ENCODE peak calls at places on chromosomes 4 and X, in seven cellular contexts. One of them, this sample, is unnamed.

GRCh38 chr4:43136752-43137151 is 244.2 kb downstream of the GRXCR1 start:
- DNase-seq in cardiac muscle cell: no peak
- DNase-seq in nephron progenitor cell: no peak
- DNase-seq in transverse colon: no peak
- DNase-seq in HFFc6: no peak
- DNase-seq in AG04449: no peak
- DNase-seq in PC-3: no peak
- DNase-seq in this sample: no peak

GRCh38 chrX:113157496-113157895 is 316.9 kb upstream of the AMOT start:
- DNase-seq in cardiac muscle cell: no peak
- DNase-seq in nephron progenitor cell: no peak
- DNase-seq in transverse colon: no peak
- DNase-seq in HFFc6: no peak
- DNase-seq in AG04449: no peak
- DNase-seq in PC-3: no peak
- DNase-seq in this sample: no peak

GRCh38 chr4:55071951-55072350 is 53.4 kb downstream of the KDR start:
- DNase-seq in cardiac muscle cell: no peak
- DNase-seq in nephron progenitor cell: no peak
- DNase-seq in transverse colon: no peak
- DNase-seq in HFFc6: no peak
- DNase-seq in AG04449: no peak
- DNase-seq in PC-3: peak; percentile 87
- DNase-seq in this sample: no peak

GRCh38 chr4:84578540-84579409 is 4.2 kb upstream of the CDS1 start:
- DNase-seq in cardiac muscle cell: peak; percentile 72
- DNase-seq in nephron progenitor cell: peak; percentile 13
- DNase-seq in transverse colon: peak; percentile 20
- DNase-seq in HFFc6: peak; percentile 29
- DNase-seq in AG04449: no peak
- DNase-seq in PC-3: peak; percentile 58
- DNase-seq in this sample: peak; percentile 37

GRCh38 chrX:53086464-53086863 is 4.3 kb downstream of the TSPYL2 start:
- DNase-seq in cardiac muscle cell: peak; percentile 59
- DNase-seq in nephron progenitor cell: no peak
- DNase-seq in transverse colon: peak; percentile 48
- DNase-seq in HFFc6: no peak
- DNase-seq in AG04449: no peak
- DNase-seq in PC-3: no peak
- DNase-seq in this sample: no peak

GRCh38 chr4:174222266-174222872 is 61.1 kb downstream of the FBXO8 start:
- DNase-seq in cardiac muscle cell: peak; percentile 51
- DNase-seq in nephron progenitor cell: no peak
- DNase-seq in transverse colon: no peak
- DNase-seq in HFFc6: peak; percentile 18
- DNase-seq in AG04449: no peak
- DNase-seq in PC-3: peak; percentile 63
- DNase-seq in this sample: no peak

GRCh38 chr4:121876976-121877773 is 6.9 kb upstream of the BBS7 start:
- DNase-seq in cardiac muscle cell: no peak
- DNase-seq in nephron progenitor cell: no peak
- DNase-seq in transverse colon: no peak
- DNase-seq in HFFc6: no peak
- DNase-seq in AG04449: no peak
- DNase-seq in PC-3: no peak
- DNase-seq in this sample: no peak

GRCh38 chr4:39660045-39660444 is 21.4 kb upstream of the SMIM14 start:
- DNase-seq in cardiac muscle cell: no peak
- DNase-seq in nephron progenitor cell: no peak
- DNase-seq in transverse colon: no peak
- DNase-seq in HFFc6: no peak
- DNase-seq in AG04449: no peak
- DNase-seq in PC-3: no peak
- DNase-seq in this sample: no peak

GRCh38 chr4:70110917-70111316 is 43.1 kb upstream of the PRR27 start:
- DNase-seq in cardiac muscle cell: no peak
- DNase-seq in nephron progenitor cell: no peak
- DNase-seq in transverse colon: no peak
- DNase-seq in HFFc6: no peak
- DNase-seq in AG04449: no peak
- DNase-seq in PC-3: no peak
- DNase-seq in this sample: no peak

GRCh38 chrX:149803458-149804062 is 21.8 kb downstream of the MAGEA9 start:
- DNase-seq in cardiac muscle cell: no peak
- DNase-seq in nephron progenitor cell: no peak
- DNase-seq in transverse colon: no peak
- DNase-seq in HFFc6: no peak
- DNase-seq in AG04449: no peak
- DNase-seq in PC-3: no peak
- DNase-seq in this sample: no peak

GRCh38 chr4:36187723-36188333 is 56.5 kb downstream of the ARAP2 start:
- DNase-seq in cardiac muscle cell: peak; percentile 16
- DNase-seq in nephron progenitor cell: peak; percentile 5
- DNase-seq in transverse colon: no peak
- DNase-seq in HFFc6: no peak
- DNase-seq in AG04449: no peak
- DNase-seq in PC-3: peak; percentile 47
- DNase-seq in this sample: peak; percentile 43

GRCh38 chr4:17814140-17814539 is 3.4 kb downstream of the NCAPG start:
- DNase-seq in cardiac muscle cell: peak; percentile 69
- DNase-seq in nephron progenitor cell: no peak
- DNase-seq in transverse colon: no peak
- DNase-seq in HFFc6: peak; percentile 58
- DNase-seq in AG04449: no peak
- DNase-seq in PC-3: peak; percentile 7
- DNase-seq in this sample: no peak

GRCh38 chr4:108779958-108780357 is 17.1 kb upstream of the ETNPPL start:
- DNase-seq in cardiac muscle cell: no peak
- DNase-seq in nephron progenitor cell: no peak
- DNase-seq in transverse colon: no peak
- DNase-seq in HFFc6: no peak
- DNase-seq in AG04449: no peak
- DNase-seq in PC-3: no peak
- DNase-seq in this sample: no peak

GRCh38 chr4:108787724-108788123 is 24.9 kb upstream of the ETNPPL start:
- DNase-seq in cardiac muscle cell: no peak
- DNase-seq in nephron progenitor cell: no peak
- DNase-seq in transverse colon: no peak
- DNase-seq in HFFc6: no peak
- DNase-seq in AG04449: no peak
- DNase-seq in PC-3: no peak
- DNase-seq in this sample: no peak

GRCh38 chr4:108787106-108787505 is 24.3 kb upstream of the ETNPPL start:
- DNase-seq in cardiac muscle cell: no peak
- DNase-seq in nephron progenitor cell: no peak
- DNase-seq in transverse colon: no peak
- DNase-seq in HFFc6: no peak
- DNase-seq in AG04449: no peak
- DNase-seq in PC-3: no peak
- DNase-seq in this sample: no peak

GRCh38 chr4:108786351-108786750 is 23.5 kb upstream of the ETNPPL start:
- DNase-seq in cardiac muscle cell: no peak
- DNase-seq in nephron progenitor cell: no peak
- DNase-seq in transverse colon: no peak
- DNase-seq in HFFc6: no peak
- DNase-seq in AG04449: no peak
- DNase-seq in PC-3: no peak
- DNase-seq in this sample: no peak

GRCh38 chr4:108783666-108784463 is 21.0 kb upstream of the ETNPPL start:
- DNase-seq in cardiac muscle cell: peak; percentile 31
- DNase-seq in nephron progenitor cell: no peak
- DNase-seq in transverse colon: no peak
- DNase-seq in HFFc6: no peak
- DNase-seq in AG04449: no peak
- DNase-seq in PC-3: peak; percentile 25
- DNase-seq in this sample: no peak
- TF ChIP-seq CTCF in cardiac muscle cell: peak; percentile 40
- TF ChIP-seq CTCF in nephron progenitor cell: no peak
- TF ChIP-seq CTCF in transverse colon: no peak
- TF ChIP-seq CTCF in HFFc6: peak; percentile 72
- TF ChIP-seq CTCF in AG04449: peak; percentile 20
- TF ChIP-seq CTCF in PC-3: peak; percentile 40
- TF ChIP-seq CTCF in this sample: no peak

GRCh38 chr4:131430302-131430701 is 1718.8 kb upstream of the PCDH10 start:
- DNase-seq in cardiac muscle cell: no peak
- DNase-seq in nephron progenitor cell: no peak
- DNase-seq in transverse colon: no peak
- DNase-seq in HFFc6: no peak
- DNase-seq in AG04449: no peak
- DNase-seq in PC-3: peak; percentile 10
- DNase-seq in this sample: no peak
- TF ChIP-seq CTCF in cardiac muscle cell: no peak
- TF ChIP-seq CTCF in nephron progenitor cell: no peak
- TF ChIP-seq CTCF in transverse colon: no peak
- TF ChIP-seq CTCF in HFFc6: no peak
- TF ChIP-seq CTCF in AG04449: no peak
- TF ChIP-seq CTCF in PC-3: peak; percentile 5
- TF ChIP-seq CTCF in this sample: no peak

DNA sequence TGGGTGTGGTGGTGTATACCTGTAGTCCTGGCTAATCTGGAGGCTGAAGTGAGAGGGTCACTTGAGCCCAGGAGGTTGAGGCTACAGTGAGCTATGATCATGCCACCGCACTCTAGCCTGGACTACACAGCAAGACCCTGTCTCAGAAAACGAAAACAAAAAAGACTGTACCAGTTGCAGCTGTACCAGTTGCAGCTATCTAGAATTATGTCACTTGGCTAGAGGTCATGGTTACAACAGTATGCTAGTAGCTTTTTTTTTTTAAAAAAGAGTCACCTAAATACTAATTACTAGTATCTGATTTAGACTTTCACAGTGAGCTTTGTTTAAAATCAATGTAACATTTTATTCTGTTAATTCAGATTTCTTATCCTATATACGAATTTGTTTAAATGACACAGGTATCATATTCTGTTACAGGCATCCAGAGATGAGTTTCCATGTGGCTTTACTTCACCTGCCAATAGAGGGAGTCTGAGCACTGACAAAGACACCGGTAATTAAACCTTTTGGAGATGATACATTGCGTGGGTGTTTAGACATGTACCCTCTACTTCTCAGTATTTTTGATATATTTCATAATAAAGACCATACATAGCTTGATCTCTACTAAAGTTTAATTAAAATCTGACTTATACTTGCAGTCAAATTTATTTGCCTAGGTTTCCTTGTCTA is 100.2 kb upstream of the IL13RA1 start:
- DNase-seq in cardiac muscle cell: no peak
- DNase-seq in nephron progenitor cell: no peak
- DNase-seq in transverse colon: no peak
- DNase-seq in HFFc6: no peak
- DNase-seq in AG04449: no peak
- DNase-seq in PC-3: peak; percentile 60
- DNase-seq in this sample: no peak
- TF ChIP-seq CTCF in cardiac muscle cell: peak; percentile 9
- TF ChIP-seq CTCF in nephron progenitor cell: peak; percentile 16
- TF ChIP-seq CTCF in transverse colon: no peak
- TF ChIP-seq CTCF in HFFc6: peak; percentile 53
- TF ChIP-seq CTCF in AG04449: peak; percentile 12
- TF ChIP-seq CTCF in PC-3: peak; percentile 70
- TF ChIP-seq CTCF in this sample: peak; percentile 14

GRCh38 chrX:119181491-119181890 is 53.9 kb upstream of the KIAA1210 start:
- DNase-seq in cardiac muscle cell: peak; percentile 53
- DNase-seq in nephron progenitor cell: no peak
- DNase-seq in transverse colon: peak; percentile 32
- DNase-seq in HFFc6: no peak
- DNase-seq in AG04449: no peak
- DNase-seq in PC-3: peak; percentile 70
- DNase-seq in this sample: no peak
- TF ChIP-seq CTCF in cardiac muscle cell: peak; percentile 42
- TF ChIP-seq CTCF in nephron progenitor cell: no peak
- TF ChIP-seq CTCF in transverse colon: peak; percentile 17
- TF ChIP-seq CTCF in HFFc6: peak; percentile 41
- TF ChIP-seq CTCF in AG04449: no peak
- TF ChIP-seq CTCF in PC-3: peak; percentile 75
- TF ChIP-seq CTCF in this sample: no peak

DNA sequence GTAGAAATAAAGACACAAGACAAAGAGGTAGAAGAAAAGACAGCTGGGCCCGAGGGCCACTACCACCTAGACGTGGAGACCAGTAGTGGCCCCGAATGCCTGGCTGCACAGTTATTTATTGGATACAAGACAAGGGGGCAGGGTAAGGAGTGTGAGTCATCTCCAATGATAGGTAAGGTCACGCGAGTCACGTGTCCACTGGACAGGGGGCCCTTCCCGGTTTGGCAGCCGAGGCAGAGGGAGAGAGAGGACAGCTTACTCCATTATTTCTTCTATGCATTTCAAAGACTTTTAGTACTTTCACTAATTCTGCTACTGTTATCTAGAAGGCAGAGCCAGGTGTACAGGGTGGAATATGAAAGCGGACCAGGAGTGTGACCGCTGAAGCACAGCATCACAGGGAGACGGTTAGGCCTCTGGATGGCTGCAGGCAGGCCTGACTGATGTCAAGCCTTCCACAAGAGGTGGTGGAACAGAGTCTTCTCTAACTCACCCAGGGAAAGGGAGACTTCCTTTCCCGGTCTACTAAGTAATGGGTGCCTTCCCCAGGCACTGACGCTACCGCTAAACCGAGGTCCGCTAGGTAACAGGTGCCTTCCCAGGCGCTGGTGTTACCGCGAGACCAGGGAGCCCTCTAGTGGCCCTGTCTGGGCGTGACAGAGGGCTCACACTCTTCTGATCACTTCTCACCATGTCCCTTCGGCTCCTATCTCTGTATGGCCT is 44.9 kb downstream of the ZBTB49 start:
- DNase-seq in cardiac muscle cell: peak; percentile 60
- DNase-seq in nephron progenitor cell: peak; percentile 69
- DNase-seq in transverse colon: peak; percentile 75
- DNase-seq in HFFc6: peak; percentile 31
- DNase-seq in AG04449: no peak
- DNase-seq in PC-3: peak; percentile 71
- DNase-seq in this sample: peak; percentile 87
- TF ChIP-seq CTCF in cardiac muscle cell: peak; percentile 83
- TF ChIP-seq CTCF in nephron progenitor cell: peak; percentile 76
- TF ChIP-seq CTCF in transverse colon: peak; percentile 67
- TF ChIP-seq CTCF in HFFc6: peak; percentile 87
- TF ChIP-seq CTCF in AG04449: peak; percentile 82
- TF ChIP-seq CTCF in PC-3: peak; percentile 65
- TF ChIP-seq CTCF in this sample: peak; percentile 63

GRCh38 chrX:68914337-68914989 is 85.6 kb downstream of the EFNB1 start:
- DNase-seq in cardiac muscle cell: no peak
- DNase-seq in nephron progenitor cell: peak; percentile 27
- DNase-seq in transverse colon: no peak
- DNase-seq in HFFc6: no peak
- DNase-seq in AG04449: no peak
- DNase-seq in PC-3: no peak
- DNase-seq in this sample: no peak
- TF ChIP-seq CTCF in cardiac muscle cell: no peak
- TF ChIP-seq CTCF in nephron progenitor cell: no peak
- TF ChIP-seq CTCF in transverse colon: no peak
- TF ChIP-seq CTCF in HFFc6: no peak
- TF ChIP-seq CTCF in AG04449: no peak
- TF ChIP-seq CTCF in PC-3: no peak
- TF ChIP-seq CTCF in this sample: no peak

DNA sequence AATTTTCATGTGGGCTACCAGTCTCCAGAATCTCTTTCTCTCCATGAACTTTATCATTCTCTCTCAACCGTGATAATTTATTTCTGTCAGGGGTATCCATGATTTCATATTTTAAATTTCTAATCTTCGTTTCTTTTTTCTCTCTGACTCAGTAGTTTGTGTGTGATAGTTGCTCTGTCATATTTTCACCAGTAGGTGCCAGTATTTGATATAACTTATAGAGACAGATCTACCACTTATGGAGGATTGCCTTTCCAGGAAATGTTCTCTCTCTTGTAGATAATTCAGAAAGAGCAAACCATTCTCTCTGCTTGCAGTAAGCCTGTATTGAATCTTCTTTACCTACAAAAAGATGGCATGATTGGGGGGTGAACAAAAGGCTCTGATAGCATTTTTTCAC is 79.3 kb upstream of the DYNLT3 start:
- DNase-seq in cardiac muscle cell: peak; percentile 59
- DNase-seq in nephron progenitor cell: no peak
- DNase-seq in transverse colon: no peak
- DNase-seq in HFFc6: peak; percentile 32
- DNase-seq in AG04449: peak; percentile 0
- DNase-seq in PC-3: peak; percentile 69
- DNase-seq in this sample: no peak
- TF ChIP-seq CTCF in cardiac muscle cell: peak; percentile 44
- TF ChIP-seq CTCF in nephron progenitor cell: peak; percentile 41
- TF ChIP-seq CTCF in transverse colon: peak; percentile 65
- TF ChIP-seq CTCF in HFFc6: peak; percentile 78
- TF ChIP-seq CTCF in AG04449: peak; percentile 17
- TF ChIP-seq CTCF in PC-3: peak; percentile 80
- TF ChIP-seq CTCF in this sample: peak; percentile 14

This sample was measured in activated CD8-positive, alpha-beta T cell treated with anti-CD3 and anti-CD28 coated beads for 36 hours.